ENCODE peak calls at places on chromosomes 12 and 14, in eight cellular contexts. One of them, this sample, is unnamed.

GRCh38 chr12:6664902-6665301 is 2.0 kb upstream of the ING4 start:
- DNase-seq in neural crest cell: no peak
- DNase-seq in uterus: no peak
- DNase-seq in keratinocyte: no peak
- DNase-seq in HuH-7: no peak
- DNase-seq in IMR-90: no peak
- DNase-seq in heart right ventricle: no peak
- DNase-seq in NCI-H187: no peak
- DNase-seq in this sample: no peak

GRCh38 chr14:104527857-104528459 is 51.6 kb upstream of the C14orf180 start:
- DNase-seq in heart right ventricle: no peak
- DNase-seq in IMR-90: no peak
- DNase-seq in neural crest cell: no peak
- DNase-seq in NCI-H187: no peak
- DNase-seq in keratinocyte: no peak
- DNase-seq in uterus: no peak
- DNase-seq in HuH-7: no peak
- DNase-seq in this sample: no peak

GRCh38 chr14:50602035-50602434 is 42.1 kb downstream of the ATL1 start:
- DNase-seq in HuH-7: no peak
- DNase-seq in NCI-H187: no peak
- DNase-seq in IMR-90: no peak
- DNase-seq in keratinocyte: no peak
- DNase-seq in neural crest cell: no peak
- DNase-seq in uterus: no peak
- DNase-seq in heart right ventricle: no peak
- DNase-seq in this sample: no peak

GRCh38 chr14:42732005-42732404 is 1125.3 kb downstream of the LRFN5 start:
- DNase-seq in IMR-90: no peak
- DNase-seq in neural crest cell: no peak
- DNase-seq in heart right ventricle: no peak
- DNase-seq in keratinocyte: no peak
- DNase-seq in NCI-H187: no peak
- DNase-seq in uterus: no peak
- DNase-seq in HuH-7: no peak
- DNase-seq in this sample: no peak

GRCh38 chr12:55927588-55928502 is at the start of gene PYM1:
- DNase-seq in HuH-7: peak; percentile 94
- DNase-seq in heart right ventricle: peak; percentile 85
- DNase-seq in uterus: peak; percentile 83
- DNase-seq in neural crest cell: peak; percentile 58
- DNase-seq in IMR-90: peak; percentile 50
- DNase-seq in keratinocyte: peak; percentile 79
- DNase-seq in NCI-H187: no peak
- DNase-seq in this sample: no peak

GRCh38 chr12:56581418-56582145 is 48.5 kb downstream of the BAZ2A start:
- DNase-seq in IMR-90: peak; percentile 69
- DNase-seq in neural crest cell: no peak
- DNase-seq in heart right ventricle: no peak
- DNase-seq in HuH-7: no peak
- DNase-seq in keratinocyte: peak; percentile 59
- DNase-seq in uterus: no peak
- DNase-seq in NCI-H187: no peak
- DNase-seq in this sample: no peak

GRCh38 chr12:68231229-68231628 is 5.6 kb upstream of the IL26 start:
- DNase-seq in heart right ventricle: no peak
- DNase-seq in IMR-90: no peak
- DNase-seq in neural crest cell: no peak
- DNase-seq in keratinocyte: no peak
- DNase-seq in HuH-7: no peak
- DNase-seq in uterus: no peak
- DNase-seq in NCI-H187: no peak
- DNase-seq in this sample: no peak

GRCh38 chr12:14238224-14238792 is 127.2 kb upstream of the ATF7IP start:
- DNase-seq in heart right ventricle: no peak
- DNase-seq in uterus: no peak
- DNase-seq in keratinocyte: no peak
- DNase-seq in HuH-7: no peak
- DNase-seq in IMR-90: peak; percentile 55
- DNase-seq in NCI-H187: no peak
- DNase-seq in neural crest cell: no peak
- DNase-seq in this sample: no peak

GRCh38 chr12:1931642-1932041 is 13.2 kb upstream of the CACNA2D4 start:
- DNase-seq in heart right ventricle: no peak
- DNase-seq in keratinocyte: no peak
- DNase-seq in IMR-90: no peak
- DNase-seq in neural crest cell: no peak
- DNase-seq in HuH-7: no peak
- DNase-seq in uterus: no peak
- DNase-seq in NCI-H187: no peak
- DNase-seq in this sample: no peak

GRCh38 chr12:8951744-8952143 is 2.3 kb upstream of the M6PR start:
- DNase-seq in uterus: no peak
- DNase-seq in HuH-7: no peak
- DNase-seq in heart right ventricle: no peak
- DNase-seq in IMR-90: no peak
- DNase-seq in keratinocyte: no peak
- DNase-seq in NCI-H187: no peak
- DNase-seq in neural crest cell: no peak
- DNase-seq in this sample: no peak

GRCh38 chr12:90695415-90695814 is 259.6 kb downstream of the CCER1 start:
- DNase-seq in neural crest cell: no peak
- DNase-seq in NCI-H187: no peak
- DNase-seq in keratinocyte: no peak
- DNase-seq in uterus: no peak
- DNase-seq in heart right ventricle: no peak
- DNase-seq in HuH-7: no peak
- DNase-seq in IMR-90: peak; percentile 23
- DNase-seq in this sample: no peak

GRCh38 chr12:69639400-69640016 is 28.8 kb upstream of the LRRC10 start:
- DNase-seq in heart right ventricle: peak; percentile 53
- DNase-seq in HuH-7: peak; percentile 75
- DNase-seq in uterus: peak; percentile 46
- DNase-seq in NCI-H187: peak; percentile 70
- DNase-seq in keratinocyte: no peak
- DNase-seq in neural crest cell: peak; percentile 66
- DNase-seq in IMR-90: peak; percentile 67
- DNase-seq in this sample: peak; percentile 24

GRCh38 chr14:28875937-28876910 is 109.6 kb downstream of the FOXG1 start:
- DNase-seq in neural crest cell: no peak
- DNase-seq in NCI-H187: peak; percentile 70
- DNase-seq in heart right ventricle: no peak
- DNase-seq in HuH-7: no peak
- DNase-seq in IMR-90: no peak
- DNase-seq in keratinocyte: no peak
- DNase-seq in uterus: no peak
- DNase-seq in this sample: no peak

GRCh38 chr12:87756111-87756510 is 273.1 kb downstream of the C12orf50 start:
- DNase-seq in uterus: no peak
- DNase-seq in keratinocyte: no peak
- DNase-seq in IMR-90: peak; percentile 99
- DNase-seq in heart right ventricle: no peak
- DNase-seq in neural crest cell: no peak
- DNase-seq in HuH-7: peak; percentile 12
- DNase-seq in NCI-H187: no peak
- DNase-seq in this sample: peak; percentile 77

GRCh38 chr14:64711039-64711438 is 6.8 kb downstream of the PLEKHG3 start:
- DNase-seq in heart right ventricle: no peak
- DNase-seq in HuH-7: no peak
- DNase-seq in keratinocyte: no peak
- DNase-seq in NCI-H187: no peak
- DNase-seq in neural crest cell: no peak
- DNase-seq in uterus: no peak
- DNase-seq in IMR-90: no peak
- DNase-seq in this sample: no peak

GRCh38 chr12:110813298-110813697 is 33.5 kb upstream of the CCDC63 start:
- DNase-seq in IMR-90: no peak
- DNase-seq in HuH-7: no peak
- DNase-seq in keratinocyte: no peak
- DNase-seq in heart right ventricle: no peak
- DNase-seq in neural crest cell: no peak
- DNase-seq in NCI-H187: no peak
- DNase-seq in uterus: no peak
- DNase-seq in this sample: no peak

GRCh38 chr12:79747274-79747673 is 56.5 kb upstream of the PAWR start:
- DNase-seq in keratinocyte: no peak
- DNase-seq in HuH-7: no peak
- DNase-seq in uterus: no peak
- DNase-seq in heart right ventricle: no peak
- DNase-seq in NCI-H187: no peak
- DNase-seq in neural crest cell: no peak
- DNase-seq in IMR-90: peak; percentile 55
- DNase-seq in this sample: no peak

GRCh38 chr14:54686219-54686870 is 119.4 kb downstream of the SAMD4A start:
- DNase-seq in IMR-90: peak; percentile 91
- DNase-seq in uterus: peak; percentile 80
- DNase-seq in HuH-7: no peak
- DNase-seq in neural crest cell: no peak
- DNase-seq in keratinocyte: no peak
- DNase-seq in heart right ventricle: peak; percentile 82
- DNase-seq in NCI-H187: no peak
- DNase-seq in this sample: peak; percentile 74

GRCh38 chr14:69149461-69150244 is 3.3 kb downstream of the DCAF5 start:
- DNase-seq in heart right ventricle: no peak
- DNase-seq in uterus: no peak
- DNase-seq in neural crest cell: no peak
- DNase-seq in NCI-H187: no peak
- DNase-seq in HuH-7: no peak
- DNase-seq in keratinocyte: no peak
- DNase-seq in IMR-90: no peak
- DNase-seq in this sample: no peak

GRCh38 chr12:6647083-6647604 is at the start of gene ACRBP:
- DNase-seq in HuH-7: no peak
- DNase-seq in keratinocyte: no peak
- DNase-seq in NCI-H187: peak; percentile 54
- DNase-seq in IMR-90: peak; percentile 14
- DNase-seq in heart right ventricle: peak; percentile 74
- DNase-seq in uterus: peak; percentile 73
- DNase-seq in neural crest cell: peak; percentile 69
- DNase-seq in this sample: peak; percentile 16

GRCh38 chr12:62934799-62935674 is at the start of gene PPM1H:
- DNase-seq in neural crest cell: peak; percentile 66
- DNase-seq in keratinocyte: no peak
- DNase-seq in heart right ventricle: peak; percentile 73
- DNase-seq in NCI-H187: peak; percentile 79
- DNase-seq in HuH-7: peak; percentile 98
- DNase-seq in IMR-90: peak; percentile 11
- DNase-seq in uterus: peak; percentile 38
- DNase-seq in this sample: no peak

GRCh38 chr12:106245767-106246166 is 2.1 kb downstream of the CKAP4 start:
- DNase-seq in IMR-90: peak; percentile 54
- DNase-seq in neural crest cell: no peak
- DNase-seq in NCI-H187: no peak
- DNase-seq in uterus: peak; percentile 49
- DNase-seq in HuH-7: peak; percentile 65
- DNase-seq in keratinocyte: no peak
- DNase-seq in heart right ventricle: no peak
- DNase-seq in this sample: no peak

GRCh38 chr12:29066061-29066588 is 83.0 kb upstream of the FAR2 start:
- DNase-seq in uterus: no peak
- DNase-seq in HuH-7: no peak
- DNase-seq in IMR-90: peak; percentile 50
- DNase-seq in heart right ventricle: no peak
- DNase-seq in NCI-H187: no peak
- DNase-seq in keratinocyte: no peak
- DNase-seq in neural crest cell: no peak
- DNase-seq in this sample: no peak

This sample was measured in AG09319.